ENCODE peak calls at places on chromosomes 1 and 21, in six cellular contexts. One of them, this sample, is unnamed.

GRCh38 chr1:71577451-71578131 is 496.8 kb upstream of the ZRANB2 start:
- DNase-seq in esophagus squamous epithelium: no peak
- DNase-seq in retina: no peak
- DNase-seq in NCI-H510A: no peak
- DNase-seq in mesenchymal stem cell: no peak
- DNase-seq in stimulated activated CD4-positive, alpha-beta T cell treated with anti-CD3 and anti-CD28 coated beads, TNF-alpha, amount 100 ng/mL, for 4 hours: no peak
- DNase-seq in this sample: no peak

GRCh38 chr1:208078752-208079151 is 165.4 kb downstream of the PLXNA2 start:
- DNase-seq in esophagus squamous epithelium: no peak
- DNase-seq in retina: no peak
- DNase-seq in NCI-H510A: no peak
- DNase-seq in mesenchymal stem cell: no peak
- DNase-seq in stimulated activated CD4-positive, alpha-beta T cell treated with anti-CD3 and anti-CD28 coated beads, TNF-alpha, amount 100 ng/mL, for 4 hours: no peak
- DNase-seq in this sample: no peak

GRCh38 chr1:207941664-207942063 is 30.7 kb upstream of the CD34 start:
- DNase-seq in esophagus squamous epithelium: no peak
- DNase-seq in retina: no peak
- DNase-seq in NCI-H510A: no peak
- DNase-seq in mesenchymal stem cell: no peak
- DNase-seq in stimulated activated CD4-positive, alpha-beta T cell treated with anti-CD3 and anti-CD28 coated beads, TNF-alpha, amount 100 ng/mL, for 4 hours: no peak
- DNase-seq in this sample: no peak

GRCh38 chr1:159009287-159009686 is 420 bp upstream of the IFI16 start:
- DNase-seq in esophagus squamous epithelium: no peak
- DNase-seq in retina: no peak
- DNase-seq in NCI-H510A: no peak
- DNase-seq in mesenchymal stem cell: no peak
- DNase-seq in stimulated activated CD4-positive, alpha-beta T cell treated with anti-CD3 and anti-CD28 coated beads, TNF-alpha, amount 100 ng/mL, for 4 hours: no peak
- DNase-seq in this sample: no peak

GRCh38 chr1:79353224-79353623 is 346.7 kb upstream of the ADGRL4 start:
- DNase-seq in esophagus squamous epithelium: no peak
- DNase-seq in retina: no peak
- DNase-seq in NCI-H510A: no peak
- DNase-seq in mesenchymal stem cell: peak
- DNase-seq in stimulated activated CD4-positive, alpha-beta T cell treated with anti-CD3 and anti-CD28 coated beads, TNF-alpha, amount 100 ng/mL, for 4 hours: no peak
- DNase-seq in this sample: no peak

GRCh38 chr1:232011961-232012360 is 385.4 kb downstream of the DISC1 start:
- DNase-seq in esophagus squamous epithelium: no peak
- DNase-seq in retina: no peak
- DNase-seq in NCI-H510A: no peak
- DNase-seq in mesenchymal stem cell: peak
- DNase-seq in stimulated activated CD4-positive, alpha-beta T cell treated with anti-CD3 and anti-CD28 coated beads, TNF-alpha, amount 100 ng/mL, for 4 hours: no peak
- DNase-seq in this sample: no peak

GRCh38 chr1:221694109-221694508 is 47.8 kb downstream of the DUSP10 start:
- DNase-seq in esophagus squamous epithelium: no peak
- DNase-seq in retina: no peak
- DNase-seq in NCI-H510A: no peak
- DNase-seq in mesenchymal stem cell: no peak
- DNase-seq in stimulated activated CD4-positive, alpha-beta T cell treated with anti-CD3 and anti-CD28 coated beads, TNF-alpha, amount 100 ng/mL, for 4 hours: no peak
- DNase-seq in this sample: no peak

GRCh38 chr1:97796716-97797115 is 124.1 kb downstream of the DPYD start:
- DNase-seq in esophagus squamous epithelium: no peak
- DNase-seq in retina: no peak
- DNase-seq in NCI-H510A: no peak
- DNase-seq in mesenchymal stem cell: peak
- DNase-seq in stimulated activated CD4-positive, alpha-beta T cell treated with anti-CD3 and anti-CD28 coated beads, TNF-alpha, amount 100 ng/mL, for 4 hours: no peak
- DNase-seq in this sample: no peak

GRCh38 chr1:30423570-30423969 is 299.8 kb downstream of the MATN1 start:
- DNase-seq in esophagus squamous epithelium: no peak
- DNase-seq in retina: no peak
- DNase-seq in NCI-H510A: no peak
- DNase-seq in mesenchymal stem cell: no peak
- DNase-seq in stimulated activated CD4-positive, alpha-beta T cell treated with anti-CD3 and anti-CD28 coated beads, TNF-alpha, amount 100 ng/mL, for 4 hours: no peak
- DNase-seq in this sample: no peak

GRCh38 chr1:158087320-158087927 is 93.3 kb upstream of the CD1D start:
- DNase-seq in esophagus squamous epithelium: no peak
- DNase-seq in retina: peak
- DNase-seq in NCI-H510A: peak
- DNase-seq in mesenchymal stem cell: peak
- DNase-seq in stimulated activated CD4-positive, alpha-beta T cell treated with anti-CD3 and anti-CD28 coated beads, TNF-alpha, amount 100 ng/mL, for 4 hours: no peak
- DNase-seq in this sample: peak

GRCh38 chr1:231359113-231359512 is 21.0 kb downstream of the SPRTN start:
- DNase-seq in esophagus squamous epithelium: no peak
- DNase-seq in retina: no peak
- DNase-seq in NCI-H510A: no peak
- DNase-seq in mesenchymal stem cell: peak
- DNase-seq in stimulated activated CD4-positive, alpha-beta T cell treated with anti-CD3 and anti-CD28 coated beads, TNF-alpha, amount 100 ng/mL, for 4 hours: no peak
- DNase-seq in this sample: no peak

GRCh38 chr1:111538343-111539035 is 35.1 kb upstream of the ADORA3 start:
- DNase-seq in esophagus squamous epithelium: no peak
- DNase-seq in retina: no peak
- DNase-seq in NCI-H510A: no peak
- DNase-seq in mesenchymal stem cell: peak
- DNase-seq in stimulated activated CD4-positive, alpha-beta T cell treated with anti-CD3 and anti-CD28 coated beads, TNF-alpha, amount 100 ng/mL, for 4 hours: no peak
- DNase-seq in this sample: no peak

GRCh38 chr1:6359568-6360496 is 33.7 kb downstream of the ACOT7 start:
- DNase-seq in esophagus squamous epithelium: no peak
- DNase-seq in retina: peak
- DNase-seq in NCI-H510A: peak
- DNase-seq in mesenchymal stem cell: peak
- DNase-seq in stimulated activated CD4-positive, alpha-beta T cell treated with anti-CD3 and anti-CD28 coated beads, TNF-alpha, amount 100 ng/mL, for 4 hours: peak
- DNase-seq in this sample: peak

GRCh38 chr1:23598424-23598823 is 39.1 kb upstream of the ID3 start:
- DNase-seq in esophagus squamous epithelium: no peak
- DNase-seq in retina: peak
- DNase-seq in NCI-H510A: no peak
- DNase-seq in mesenchymal stem cell: no peak
- DNase-seq in stimulated activated CD4-positive, alpha-beta T cell treated with anti-CD3 and anti-CD28 coated beads, TNF-alpha, amount 100 ng/mL, for 4 hours: no peak
- DNase-seq in this sample: no peak

GRCh38 chr1:165910764-165911421 is 83.5 kb downstream of the UCK2 start:
- DNase-seq in esophagus squamous epithelium: no peak
- DNase-seq in retina: no peak
- DNase-seq in NCI-H510A: no peak
- DNase-seq in mesenchymal stem cell: peak
- DNase-seq in stimulated activated CD4-positive, alpha-beta T cell treated with anti-CD3 and anti-CD28 coated beads, TNF-alpha, amount 100 ng/mL, for 4 hours: no peak
- DNase-seq in this sample: no peak

GRCh38 chr1:3495776-3496745 is 41.6 kb downstream of the ARHGEF16 start:
- DNase-seq in esophagus squamous epithelium: no peak
- DNase-seq in retina: no peak
- DNase-seq in NCI-H510A: no peak
- DNase-seq in mesenchymal stem cell: no peak
- DNase-seq in stimulated activated CD4-positive, alpha-beta T cell treated with anti-CD3 and anti-CD28 coated beads, TNF-alpha, amount 100 ng/mL, for 4 hours: no peak
- DNase-seq in this sample: no peak

GRCh38 chr1:213082778-213083445 is 31.9 kb downstream of the RPS6KC1 start:
- DNase-seq in esophagus squamous epithelium: no peak
- DNase-seq in retina: no peak
- DNase-seq in NCI-H510A: no peak
- DNase-seq in mesenchymal stem cell: no peak
- DNase-seq in stimulated activated CD4-positive, alpha-beta T cell treated with anti-CD3 and anti-CD28 coated beads, TNF-alpha, amount 100 ng/mL, for 4 hours: no peak
- DNase-seq in this sample: no peak

GRCh38 chr1:164907666-164908065 is 348.7 kb downstream of the PBX1 start:
- DNase-seq in esophagus squamous epithelium: no peak
- DNase-seq in retina: no peak
- DNase-seq in NCI-H510A: no peak
- DNase-seq in mesenchymal stem cell: no peak
- DNase-seq in stimulated activated CD4-positive, alpha-beta T cell treated with anti-CD3 and anti-CD28 coated beads, TNF-alpha, amount 100 ng/mL, for 4 hours: no peak
- DNase-seq in this sample: no peak

GRCh38 chr1:154334647-154335350 is 9.5 kb downstream of the ATP8B2 start:
- DNase-seq in esophagus squamous epithelium: peak
- DNase-seq in retina: peak
- DNase-seq in NCI-H510A: peak
- DNase-seq in mesenchymal stem cell: peak
- DNase-seq in stimulated activated CD4-positive, alpha-beta T cell treated with anti-CD3 and anti-CD28 coated beads, TNF-alpha, amount 100 ng/mL, for 4 hours: peak
- DNase-seq in this sample: peak

GRCh38 chr1:6502000-6502891 is 10.8 kb upstream of the PLEKHG5 start:
- DNase-seq in esophagus squamous epithelium: no peak
- DNase-seq in retina: no peak
- DNase-seq in NCI-H510A: no peak
- DNase-seq in mesenchymal stem cell: no peak
- DNase-seq in stimulated activated CD4-positive, alpha-beta T cell treated with anti-CD3 and anti-CD28 coated beads, TNF-alpha, amount 100 ng/mL, for 4 hours: no peak
- DNase-seq in this sample: no peak

GRCh38 chr21:46150073-46150472 is 5.3 kb downstream of the FTCD start:
- DNase-seq in esophagus squamous epithelium: no peak
- DNase-seq in retina: no peak
- DNase-seq in NCI-H510A: no peak
- DNase-seq in mesenchymal stem cell: no peak
- DNase-seq in stimulated activated CD4-positive, alpha-beta T cell treated with anti-CD3 and anti-CD28 coated beads, TNF-alpha, amount 100 ng/mL, for 4 hours: no peak
- DNase-seq in this sample: no peak

GRCh38 chr21:31266241-31266640 is 77.8 kb downstream of the TIAM1 start:
- DNase-seq in esophagus squamous epithelium: no peak
- DNase-seq in retina: no peak
- DNase-seq in NCI-H510A: no peak
- DNase-seq in mesenchymal stem cell: no peak
- DNase-seq in stimulated activated CD4-positive, alpha-beta T cell treated with anti-CD3 and anti-CD28 coated beads, TNF-alpha, amount 100 ng/mL, for 4 hours: no peak
- DNase-seq in this sample: no peak

GRCh38 chr1:109661391-109661790 is 5.5 kb downstream of the GSTM4 start:
- DNase-seq in esophagus squamous epithelium: no peak
- DNase-seq in retina: no peak
- DNase-seq in NCI-H510A: no peak
- DNase-seq in mesenchymal stem cell: no peak
- DNase-seq in stimulated activated CD4-positive, alpha-beta T cell treated with anti-CD3 and anti-CD28 coated beads, TNF-alpha, amount 100 ng/mL, for 4 hours: no peak
- DNase-seq in this sample: no peak

This sample was measured in GM18507.